ENCODE peak calls at places on chromosomes 5 and 9, in six cellular contexts. One of them, this sample, is unnamed.

GRCh38 chr9:86846679-86847078 is 100.6 kb downstream of the GAS1 start:
- DNase-seq in HCT116: no peak
- DNase-seq in stomach: no peak
- DNase-seq in prostate gland: no peak
- DNase-seq in heart left ventricle: no peak
- DNase-seq in spleen: no peak
- DNase-seq in this sample: no peak

GRCh38 chr5:14204785-14205321 is 61.7 kb downstream of the TRIO start:
- DNase-seq in stomach: peak; percentile 44
- DNase-seq in HCT116: no peak
- DNase-seq in spleen: peak; percentile 82
- DNase-seq in heart left ventricle: peak; percentile 62
- DNase-seq in prostate gland: peak; percentile 49
- DNase-seq in this sample: peak; percentile 89

GRCh38 chr5:9658726-9659125 is 28.6 kb upstream of the TAS2R1 start:
- DNase-seq in HCT116: no peak
- DNase-seq in spleen: no peak
- DNase-seq in heart left ventricle: no peak
- DNase-seq in stomach: no peak
- DNase-seq in prostate gland: no peak
- DNase-seq in this sample: no peak

GRCh38 chr5:133565993-133566392 is 46.3 kb downstream of the FSTL4 start:
- DNase-seq in prostate gland: no peak
- DNase-seq in spleen: no peak
- DNase-seq in HCT116: no peak
- DNase-seq in stomach: no peak
- DNase-seq in heart left ventricle: peak; percentile 29
- DNase-seq in this sample: no peak

GRCh38 chr9:120890415-120891254 is 13.6 kb upstream of the PHF19 start:
- DNase-seq in heart left ventricle: no peak
- DNase-seq in spleen: no peak
- DNase-seq in prostate gland: no peak
- DNase-seq in HCT116: no peak
- DNase-seq in stomach: no peak
- DNase-seq in this sample: no peak

GRCh38 chr9:106066937-106067545 is 372.7 kb downstream of the TMEM38B start:
- DNase-seq in HCT116: no peak
- DNase-seq in stomach: no peak
- DNase-seq in prostate gland: no peak
- DNase-seq in heart left ventricle: no peak
- DNase-seq in spleen: no peak
- DNase-seq in this sample: no peak

GRCh38 chr5:74401566-74402320 is 238.8 kb downstream of the ENC1 start:
- DNase-seq in prostate gland: no peak
- DNase-seq in stomach: no peak
- DNase-seq in heart left ventricle: no peak
- DNase-seq in spleen: no peak
- DNase-seq in HCT116: no peak
- DNase-seq in this sample: no peak

GRCh38 chr9:16828335-16829281 is 41.9 kb downstream of the BNC2 start:
- DNase-seq in prostate gland: no peak
- DNase-seq in stomach: no peak
- DNase-seq in spleen: no peak
- DNase-seq in HCT116: no peak
- DNase-seq in heart left ventricle: peak; percentile 51
- DNase-seq in this sample: no peak

GRCh38 chr9:34701769-34702736 is 7.9 kb downstream of the CCL21 start:
- DNase-seq in heart left ventricle: peak; percentile 82
- DNase-seq in stomach: peak; percentile 89
- DNase-seq in spleen: peak; percentile 94
- DNase-seq in prostate gland: peak; percentile 83
- DNase-seq in HCT116: peak; percentile 48
- DNase-seq in this sample: peak; percentile 86

GRCh38 chr5:139091439-139092156 is 106.6 kb downstream of the SIL1 start:
- DNase-seq in prostate gland: no peak
- DNase-seq in HCT116: no peak
- DNase-seq in stomach: no peak
- DNase-seq in heart left ventricle: no peak
- DNase-seq in spleen: no peak
- DNase-seq in this sample: no peak
- TF ChIP-seq CTCF in prostate gland: no peak
- TF ChIP-seq CTCF in HCT116: no peak
- TF ChIP-seq CTCF in stomach: no peak
- TF ChIP-seq CTCF in heart left ventricle: peak; percentile 63
- TF ChIP-seq CTCF in spleen: peak; percentile 39
- TF ChIP-seq CTCF in this sample: no peak

GRCh38 chr5:147234825-147235635 is at the start of gene STK32A:
- DNase-seq in prostate gland: no peak
- DNase-seq in spleen: no peak
- DNase-seq in stomach: peak; percentile 75
- DNase-seq in heart left ventricle: peak; percentile 55
- DNase-seq in HCT116: no peak
- DNase-seq in this sample: peak; percentile 86
- H3K4me3 ChIP-seq in prostate gland: peak within 1 kb of the TSS; percentile 42
- H3K4me3 ChIP-seq in spleen: peak within 1 kb of the TSS; percentile 22
- H3K4me3 ChIP-seq in stomach: peak within 1 kb of the TSS; percentile 59
- H3K4me3 ChIP-seq in heart left ventricle: peak within 1 kb of the TSS; percentile 62
- H3K4me3 ChIP-seq in HCT116: no peak within 1 kb of the TSS
- H3K4me3 ChIP-seq in this sample: peak within 1 kb of the TSS; percentile 35

GRCh38 chr9:96391021-96391765 is 7.7 kb upstream of the SLC35D2 start:
- DNase-seq in spleen: no peak
- DNase-seq in HCT116: no peak
- DNase-seq in stomach: peak; percentile 60
- DNase-seq in prostate gland: peak; percentile 29
- DNase-seq in heart left ventricle: no peak
- DNase-seq in this sample: no peak
- TF ChIP-seq POLR2A in spleen: no peak
- TF ChIP-seq POLR2A in HCT116: no peak
- TF ChIP-seq POLR2A in stomach: no peak
- TF ChIP-seq POLR2A in prostate gland: no peak
- TF ChIP-seq POLR2A in heart left ventricle: no peak
- TF ChIP-seq POLR2A in this sample: no peak

DNA sequence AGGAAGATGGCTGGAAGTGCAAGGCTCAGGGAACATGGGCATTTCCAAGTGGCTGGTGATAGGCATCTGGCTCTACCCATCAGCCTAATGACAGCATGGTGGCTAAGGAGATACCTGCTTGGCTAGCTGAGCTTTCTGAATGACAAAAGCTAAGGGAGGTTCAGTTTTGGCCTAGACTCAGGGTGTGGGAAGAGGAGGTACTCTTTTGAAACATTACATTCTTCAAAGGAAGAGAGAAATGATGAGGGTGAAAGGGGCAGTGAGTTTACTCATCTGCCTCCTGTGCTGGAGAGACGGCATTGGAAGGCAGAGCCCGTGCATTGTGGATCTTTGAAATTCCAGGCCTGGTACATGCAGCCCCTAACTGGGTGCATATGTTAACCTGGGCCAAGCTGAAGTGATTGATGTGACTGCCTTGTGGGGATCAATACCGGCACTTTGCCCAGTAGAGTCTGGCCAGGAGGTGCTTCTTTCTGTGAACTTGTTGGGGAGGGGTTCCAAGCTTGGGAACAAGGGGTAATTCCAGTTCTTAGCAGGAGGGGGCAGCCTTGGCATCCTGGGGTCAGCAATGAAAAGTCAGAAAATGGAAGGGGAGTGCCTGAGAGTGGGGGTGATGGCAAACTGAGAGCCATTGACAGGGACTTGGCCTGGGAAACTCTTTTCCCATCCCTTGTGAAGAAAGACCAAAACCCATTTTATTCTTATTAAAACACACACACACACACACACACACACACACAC is 108.6 kb downstream of the ACER2 start:
- DNase-seq in stomach: no peak
- DNase-seq in spleen: no peak
- DNase-seq in heart left ventricle: no peak
- DNase-seq in prostate gland: no peak
- DNase-seq in HCT116: no peak
- DNase-seq in this sample: no peak
- TF ChIP-seq CTCF in stomach: no peak
- TF ChIP-seq CTCF in spleen: no peak
- TF ChIP-seq CTCF in heart left ventricle: no peak
- TF ChIP-seq CTCF in prostate gland: no peak
- TF ChIP-seq CTCF in HCT116: peak; percentile 8
- TF ChIP-seq CTCF in this sample: no peak

DNA sequence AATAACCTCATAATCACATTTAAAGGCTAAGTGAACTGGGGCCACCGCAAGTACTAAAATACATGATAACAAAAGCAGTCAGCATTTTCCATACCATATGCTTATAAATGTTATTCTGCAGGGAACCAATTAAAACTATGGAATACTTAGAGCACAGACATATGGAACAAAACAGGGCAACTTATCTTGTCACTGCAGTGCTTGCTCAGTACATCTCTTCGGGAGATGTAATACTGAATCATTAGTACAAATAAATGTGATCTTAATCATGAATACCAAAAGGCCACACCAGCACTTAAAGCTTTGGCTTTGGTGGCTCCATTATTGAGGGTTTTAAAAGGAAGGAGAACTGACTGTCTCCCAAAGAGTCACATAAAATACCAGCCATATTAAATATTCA is 32.1 kb downstream of the PRUNE2 start:
- DNase-seq in spleen: no peak
- DNase-seq in HCT116: no peak
- DNase-seq in heart left ventricle: no peak
- DNase-seq in prostate gland: no peak
- DNase-seq in stomach: no peak
- DNase-seq in this sample: no peak
- H3K4me3 ChIP-seq in spleen: no peak overlapping the region
- H3K4me3 ChIP-seq in HCT116: no peak overlapping the region
- H3K4me3 ChIP-seq in heart left ventricle: no peak overlapping the region
- H3K4me3 ChIP-seq in prostate gland: no peak overlapping the region
- H3K4me3 ChIP-seq in stomach: no peak overlapping the region
- H3K4me3 ChIP-seq in this sample: no peak overlapping the region